ENCODE peak calls at places on chromosomes 2 and 18, in four cellular contexts. M is GOT3, Z is NCI-H748 treated with DMSO at 0.1 percent for 48 hours, G is fibroblast of lung. B is an unnamed sample.

GRCh38 chr2:215772003-215772402 is 241.3 kb downstream of the MREG start:
- DNase-seq in M (no peak), Z (no peak), G (peak; percentile 87), B (no peak)

GRCh38 chr2:185208261-185208660 is 530.3 kb upstream of the FSIP2 start:
- DNase-seq in M (no peak), Z (peak; percentile 70), G (peak; percentile 34), B (no peak)

GRCh38 chr2:230888824-230889400 is 24.2 kb downstream of the ITM2C start:
- DNase-seq in M (no peak), Z (no peak), G (no peak), B (no peak)

GRCh38 chr2:33265584-33266338 is 210.7 kb upstream of the RASGRP3 start:
- DNase-seq in M (no peak), Z (no peak), G (peak; percentile 16), B (peak; percentile 15)

GRCh38 chr2:213119061-213119809 is 32.2 kb downstream of the IKZF2 start:
- DNase-seq in M (no peak), Z (no peak), G (peak; percentile 88), B (peak; percentile 43)

GRCh38 chr2:95179451-95179850 is 13.8 kb downstream of the ZNF2 start:
- DNase-seq in M (no peak), Z (no peak), G (no peak), B (no peak)

GRCh38 chr2:201807452-201807980 is 1.2 kb downstream of the CDK15 start:
- DNase-seq in M (peak; percentile 18), Z (no peak), G (peak; percentile 74), B (peak; percentile 80)

GRCh38 chr18:54716586-54716985 is 111.7 kb upstream of the RAB27B start:
- DNase-seq in M (no peak), Z (no peak), G (no peak), B (no peak)

GRCh38 chr2:98985905-98986666 is 50.1 kb upstream of the CRACDL start:
- DNase-seq in M (no peak), Z (no peak), G (no peak), B (no peak)

GRCh38 chr2:71291398-71291797 is 40.2 kb upstream of the ZNF638 start:
- DNase-seq in M (no peak), Z (no peak), G (no peak), B (peak; percentile 69)

GRCh38 chr18:59140287-59140885 is 702 bp downstream of the SEC11C start:
- DNase-seq in M (no peak), Z (peak; percentile 49), G (peak; percentile 53), B (peak; percentile 59)

GRCh38 chr2:95181774-95182173 is 16.2 kb downstream of the ZNF2 start:
- DNase-seq in M (no peak), Z (no peak), G (no peak), B (no peak)

GRCh38 chr18:12534820-12535219 is 123.1 kb downstream of the SPIRE1 start:
- DNase-seq in M (no peak), Z (no peak), G (no peak), B (no peak)

GRCh38 chr18:13410471-13410870 is 191.9 kb downstream of the LDLRAD4 start:
- DNase-seq in M (no peak), Z (no peak), G (no peak), B (no peak)

GRCh38 chr18:36296591-36297418 is 708 bp upstream of the FHOD3 start:
- DNase-seq in M (peak; percentile 23), Z (peak; percentile 83), G (peak; percentile 86), B (peak; percentile 88)

GRCh38 chr2:219527076-219527394 is 12.8 kb downstream of the ASIC4 start:
- DNase-seq in M (no peak), Z (peak; percentile 25), G (no peak), B (no peak)

GRCh38 chr2:141063410-141063809 is 1067.4 kb downstream of the LRP1B start:
- DNase-seq in M (no peak), Z (no peak), G (no peak), B (no peak)

GRCh38 chr18:3115430-3116025 is 102.6 kb upstream of the LPIN2 start:
- DNase-seq in M (no peak), Z (no peak), G (no peak), B (no peak)

GRCh38 chr2:20490300-20491181 is 43.7 kb downstream of the RHOB start:
- DNase-seq in M (no peak), Z (no peak), G (peak; percentile 99), B (no peak)

GRCh38 chr2:236196366-236196765 is 28.2 kb upstream of the GBX2 start:
- DNase-seq in M (no peak), Z (no peak), G (no peak), B (no peak)

GRCh38 chr2:23385351-23385747 is 370 bp downstream of the KLHL29 start:
- DNase-seq in M (no peak), Z (no peak), G (peak; percentile 48), B (peak; percentile 80)

GRCh38 chr2:239470151-239470900 is 69.5 kb upstream of the HDAC4 start:
- DNase-seq in M (no peak), Z (no peak), G (no peak), B (no peak)

GRCh38 chr2:156215656-156216055 is 116.9 kb downstream of the NR4A2 start:
- DNase-seq in M (no peak), Z (no peak), G (peak; percentile 2), B (no peak)

B was measured in AG20443.